ENCODE peak calls at places on chromosomes 4 and X, in six cellular contexts. L is K562, S is H1, E is GM12878, D is GM12891, A is HepG2. P is an unnamed sample.

GRCh38 chrX:77788050-77788449 is 2.0 kb upstream of the ATRX start:
- DNase-seq in E (no peak), L (peak), A (peak), D (no peak), S (no peak), P (no peak)

GRCh38 chr4:61572160-61572559 is 372.0 kb downstream of the ADGRL3 start:
- DNase-seq in L (no peak), D (no peak), E (no peak), S (no peak), A (no peak), P (no peak)

GRCh38 chr4:7199129-7199725 is 6.9 kb downstream of the SORCS2 start:
- DNase-seq in L (no peak), S (no peak), D (no peak), A (no peak), E (no peak), P (no peak)

GRCh38 chrX:118755633-118756032 is 28.2 kb downstream of the IL13RA1 start:
- DNase-seq in S (no peak), A (no peak), D (no peak), L (no peak), E (no peak), P (no peak)

GRCh38 chrX:96102997-96103396 is 581.6 kb upstream of the DIAPH2 start:
- DNase-seq in E (no peak), S (no peak), D (no peak), A (no peak), L (no peak), P (no peak)

GRCh38 chr4:41832961-41833360 is 84.4 kb upstream of the PHOX2B start:
- DNase-seq in D (no peak), A (no peak), S (no peak), E (no peak), L (no peak), P (no peak)

GRCh38 chr4:39205000-39205399 is 22.7 kb downstream of the WDR19 start:
- DNase-seq in L (no peak), E (no peak), S (no peak), A (no peak), D (no peak), P (no peak)

GRCh38 chr4:144740316-144740715 is 94.4 kb downstream of the HHIP start:
- DNase-seq in L (no peak), E (no peak), A (no peak), S (no peak), D (no peak), P (no peak)

GRCh38 chrX:71227370-71228062 is 4.5 kb downstream of the GJB1 start:
- DNase-seq in D (no peak), L (peak), A (peak), S (no peak), E (no peak), P (no peak)

GRCh38 chrX:31356501-31357263 is 284.8 kb upstream of the FTHL17 start:
- DNase-seq in S (no peak), L (no peak), D (no peak), A (peak), E (no peak), P (no peak)

GRCh38 chrX:45381841-45382240 is 181.2 kb upstream of the DIPK2B start:
- DNase-seq in S (no peak), D (no peak), A (no peak), E (no peak), L (no peak), P (no peak)

GRCh38 chrX:70422886-70423336 is at the start of gene GDPD2:
- DNase-seq in S (peak), E (no peak), L (no peak), D (no peak), A (peak), P (no peak)

GRCh38 chr4:83240379-83240875 is 44.2 kb downstream of the COQ2 start:
- DNase-seq in A (no peak), L (no peak), S (no peak), E (peak), D (no peak), P (no peak)

GRCh38 chrX:101659601-101660063 is at the start of gene ARMCX2:
- DNase-seq in E (no peak), S (no peak), A (no peak), L (no peak), D (peak), P (no peak)

GRCh38 chr4:106687026-106687425 is 318.4 kb upstream of the GIMD1 start:
- DNase-seq in A (no peak), L (no peak), S (no peak), E (no peak), D (no peak), P (no peak)

GRCh38 chrX:44529315-44529714 is 13.3 kb downstream of the FUNDC1 start:
- DNase-seq in A (no peak), S (no peak), E (no peak), L (no peak), D (no peak), P (no peak)

GRCh38 chr4:109702950-109703663 is at the start of gene CASP6:
- DNase-seq in L (peak), S (peak), E (peak), A (peak), D (peak), P (peak)

GRCh38 chr4:109703664-109704351 is 563 bp upstream of the CASP6 start:
- DNase-seq in E (peak), L (peak), S (no peak), A (no peak), D (no peak), P (no peak)

GRCh38 chr4:109708435-109708834 is 5.2 kb upstream of the CASP6 start:
- DNase-seq in A (no peak), E (no peak), S (no peak), L (peak), D (no peak), P (no peak)

DNA sequence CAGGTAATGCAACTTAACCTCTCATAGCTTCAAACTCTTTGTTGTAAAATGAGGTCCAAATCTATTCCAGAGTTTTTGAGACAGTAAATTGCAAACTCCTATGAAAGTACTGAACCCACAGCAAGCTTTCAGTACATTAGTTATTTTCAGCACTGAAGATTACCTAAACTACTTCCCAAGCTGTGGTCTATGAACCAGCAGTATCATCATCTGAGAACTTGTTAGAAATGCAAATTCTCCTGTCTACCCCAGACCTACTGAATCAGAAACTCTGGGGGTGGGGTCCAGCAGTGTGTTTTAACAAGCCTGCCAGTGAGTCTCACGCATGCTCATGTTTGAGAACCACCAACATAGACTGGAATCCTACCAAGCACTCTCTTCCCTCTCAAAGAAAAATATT is 5.7 kb upstream of the CASP6 start:
- DNase-seq in L (no peak), E (peak), A (no peak), S (no peak), D (no peak), P (no peak)
- TF ChIP-seq POLR2AphosphoS5 in L (no peak), E (no peak), A (no peak), S (no peak), D (no peak), P (no peak)

GRCh38 chr4:154529737-154530136 is 20.5 kb downstream of the PLRG1 start:
- DNase-seq in L (no peak), A (no peak), D (no peak), E (no peak), S (no peak), P (no peak)

GRCh38 chr4:154528866-154529265 is 21.3 kb downstream of the PLRG1 start:
- DNase-seq in S (no peak), E (no peak), L (no peak), A (no peak), D (no peak), P (no peak)

GRCh38 chr4:154534296-154534695 is 15.9 kb downstream of the PLRG1 start:
- DNase-seq in A (no peak), E (no peak), D (no peak), S (no peak), L (no peak), P (no peak)
- TF ChIP-seq POLR2A in A (no peak), E (no peak), D (no peak), S (no peak), L (no peak), P (no peak)

DNA sequence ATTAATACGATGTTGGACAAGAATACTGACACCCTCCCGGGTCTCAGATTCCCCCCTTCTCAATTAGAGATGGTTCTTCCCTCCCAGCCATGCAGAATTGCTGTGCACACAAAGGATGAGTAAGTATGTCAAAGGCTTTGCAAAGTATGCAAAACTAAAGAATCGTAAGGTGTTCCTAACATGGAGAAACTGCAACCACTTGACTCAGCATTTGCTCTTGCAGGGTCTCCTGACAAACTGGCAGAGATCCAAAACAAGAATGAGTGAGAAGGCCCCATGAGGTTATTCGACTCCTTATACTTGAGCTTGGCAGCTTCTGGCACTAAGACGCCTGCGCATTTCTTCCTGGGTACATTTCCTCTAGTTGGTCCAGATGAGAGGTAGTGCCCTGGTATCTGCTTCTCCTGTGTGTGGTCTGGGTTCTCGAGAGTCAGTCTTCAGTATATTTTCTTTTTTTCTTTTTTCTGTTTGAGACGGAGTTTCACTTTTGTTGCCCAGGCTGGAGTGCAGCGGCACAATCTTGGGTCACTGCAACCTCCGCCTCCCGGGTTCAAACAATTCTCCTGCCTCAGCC is 8.2 kb downstream of the FAM184B start:
- DNase-seq in L (no peak), E (no peak), A (no peak), D (no peak), S (no peak), P (no peak)
- TF ChIP-seq TAF1 in L (no peak), E (no peak), A (no peak), D (no peak), S (no peak), P (no peak)

DNA sequence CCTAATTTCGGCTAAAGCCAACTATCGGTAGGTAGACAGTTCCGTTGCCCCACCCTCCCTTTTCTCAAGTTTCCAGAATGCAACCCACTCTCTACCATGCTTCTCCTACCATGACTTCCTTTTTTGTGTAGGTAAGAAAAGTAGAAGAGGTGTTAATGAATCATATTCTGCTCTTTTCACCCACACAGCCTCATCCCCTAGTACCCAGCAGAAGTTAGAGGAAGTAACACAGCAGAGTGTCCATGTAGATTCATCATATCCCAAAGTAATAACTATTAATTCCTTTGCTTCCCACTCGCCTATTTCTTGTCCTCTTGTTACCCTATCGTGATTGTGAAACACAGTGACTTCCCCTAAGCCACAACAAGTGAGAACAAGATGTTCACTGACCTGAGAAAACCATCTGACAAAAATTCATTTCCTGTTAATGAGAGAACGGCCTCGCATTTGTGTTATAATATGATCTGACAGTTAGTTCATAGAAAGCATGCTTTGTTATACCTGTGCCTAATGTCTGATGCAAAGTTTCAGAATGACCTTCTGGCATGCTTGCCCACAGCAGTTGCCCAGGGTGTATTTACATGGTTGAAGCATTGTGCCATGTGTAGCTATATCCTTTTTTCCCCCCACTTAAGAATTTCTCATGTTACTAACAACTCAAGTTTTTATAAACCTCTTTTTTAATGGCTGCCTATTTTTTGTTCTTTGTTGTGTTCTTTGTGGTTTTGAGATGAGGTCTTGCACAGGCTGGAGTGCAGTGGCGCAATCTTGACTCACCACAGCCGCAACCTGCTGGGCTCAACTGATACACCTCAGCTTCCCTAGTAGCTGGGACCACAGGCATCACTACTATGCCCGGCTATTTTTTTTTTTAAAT is 185.6 kb downstream of the RAP1GDS1 start:
- DNase-seq in D (no peak), L (peak), S (no peak), E (peak), A (no peak), P (no peak)
- TF ChIP-seq POLR2AphosphoS5 in D (no peak), L (no peak), S (no peak), E (no peak), A (no peak), P (no peak)

GRCh38 chrX:4935846-4936245 is 1222.4 kb upstream of the PRKX start:
- DNase-seq in A (no peak), D (no peak), E (no peak), S (no peak), L (no peak), P (no peak)

GRCh38 chrX:4932790-4933189 is 1219.3 kb upstream of the PRKX start:
- DNase-seq in E (no peak), D (no peak), A (no peak), L (no peak), S (no peak), P (no peak)

GRCh38 chrX:4935387-4935786 is 1221.9 kb upstream of the PRKX start:
- DNase-seq in S (no peak), D (no peak), A (no peak), L (no peak), E (no peak), P (no peak)

GRCh38 chrX:4936315-4936714 is 1222.9 kb upstream of the PRKX start:
- DNase-seq in D (no peak), E (no peak), S (no peak), L (no peak), A (no peak), P (no peak)
- TF ChIP-seq POLR2A in D (no peak), E (no peak), S (no peak), L (no peak), A (no peak), P (no peak)

P was measured in GM12892.